ENCODE peak calls at places on chromosome 11, in seven cellular contexts. W is ovary, F is uterus, V is right lobe of liver, R is lung, B is cardiac muscle cell, C is ascending aorta. N is an unnamed sample. For H3K4me1, the result is how much of the 10 kb centered on the place peaks cover.

GRCh38 chr11:9692696-9693095 is 28.8 kb downstream of the SWAP70 start:
- DNase-seq in W (no peak), F (no peak), V (no peak), R (no peak), B (no peak), C (no peak), N (no peak)

GRCh38 chr11:71267807-71268421 is 15.5 kb upstream of the SHANK2 start:
- DNase-seq in W (no peak), F (no peak), V (peak), R (no peak), B (no peak), C (peak), N (no peak)

GRCh38 chr11:114162719-114163123 is 103.2 kb downstream of the ZBTB16 start:
- DNase-seq in W (peak), F (peak), V (peak), R (peak), B (peak), C (peak), N (peak)

GRCh38 chr11:109838034-109838433 is 255.2 kb upstream of the ZC3H12C start:
- DNase-seq in W (no peak), F (no peak), V (no peak), R (no peak), B (no peak), C (no peak), N (no peak)

GRCh38 chr11:126109941-126110731 is 47.5 kb upstream of the CDON start:
- DNase-seq in W (no peak), F (no peak), V (peak), R (no peak), B (no peak), C (peak), N (no peak)

GRCh38 chr11:36373040-36374010 is 77.2 kb downstream of the PRR5L start:
- DNase-seq in W (no peak), F (no peak), V (no peak), R (no peak), B (no peak), C (no peak), N (peak)

GRCh38 chr11:58640386-58641023 is 18.0 kb downstream of the CNTF start:
- DNase-seq in W (no peak), F (no peak), V (no peak), R (no peak), B (no peak), C (no peak), N (no peak)

GRCh38 chr11:77093987-77094840 is 8.4 kb upstream of the OMP start:
- DNase-seq in W (no peak), F (no peak), V (no peak), R (no peak), B (no peak), C (no peak), N (no peak)

GRCh38 chr11:64858467-64859401 is 14.3 kb upstream of the CDC42BPG start:
- DNase-seq in W (no peak), F (no peak), V (no peak), R (no peak), B (no peak), C (no peak), N (no peak)

GRCh38 chr11:70661763-70662501 is 263.6 kb downstream of the CTTN start:
- DNase-seq in W (no peak), F (no peak), V (no peak), R (no peak), B (peak), C (no peak), N (no peak)

GRCh38 chr11:18005376-18006129 is 7.3 kb downstream of the SERGEF start:
- DNase-seq in W (no peak), F (no peak), V (no peak), R (no peak), B (no peak), C (no peak), N (no peak)

GRCh38 chr11:70912226-70912840 is 340.0 kb downstream of the SHANK2 start:
- DNase-seq in W (no peak), F (no peak), V (no peak), R (no peak), B (no peak), C (no peak), N (no peak)

GRCh38 chr11:122097419-122098001 is 18.5 kb downstream of the BLID start:
- DNase-seq in W (peak), F (no peak), V (no peak), R (no peak), B (no peak), C (no peak), N (no peak)

GRCh38 chr11:16169541-16169940 is 186.8 kb downstream of the SOX6 start:
- DNase-seq in W (no peak), F (no peak), V (no peak), R (no peak), B (no peak), C (no peak), N (no peak)

GRCh38 chr11:86143429-86144030 is 74.6 kb upstream of the PICALM start:
- DNase-seq in W (no peak), F (no peak), V (no peak), R (peak), B (no peak), C (no peak), N (no peak)

GRCh38 chr11:45193695-45194094 is 47.3 kb downstream of the PRDM11 start:
- DNase-seq in W (peak), F (no peak), V (no peak), R (no peak), B (no peak), C (no peak), N (no peak)

GRCh38 chr11:128687321-128687720 is 6.6 kb upstream of the FLI1 start:
- DNase-seq in W (no peak), F (no peak), V (no peak), R (no peak), B (no peak), C (no peak), N (no peak)
- H3K4me1 ChIP-seq in W (under half), F (under half), V (under half), R (under half), B (under half), C (under half), N (under half)

DNA sequence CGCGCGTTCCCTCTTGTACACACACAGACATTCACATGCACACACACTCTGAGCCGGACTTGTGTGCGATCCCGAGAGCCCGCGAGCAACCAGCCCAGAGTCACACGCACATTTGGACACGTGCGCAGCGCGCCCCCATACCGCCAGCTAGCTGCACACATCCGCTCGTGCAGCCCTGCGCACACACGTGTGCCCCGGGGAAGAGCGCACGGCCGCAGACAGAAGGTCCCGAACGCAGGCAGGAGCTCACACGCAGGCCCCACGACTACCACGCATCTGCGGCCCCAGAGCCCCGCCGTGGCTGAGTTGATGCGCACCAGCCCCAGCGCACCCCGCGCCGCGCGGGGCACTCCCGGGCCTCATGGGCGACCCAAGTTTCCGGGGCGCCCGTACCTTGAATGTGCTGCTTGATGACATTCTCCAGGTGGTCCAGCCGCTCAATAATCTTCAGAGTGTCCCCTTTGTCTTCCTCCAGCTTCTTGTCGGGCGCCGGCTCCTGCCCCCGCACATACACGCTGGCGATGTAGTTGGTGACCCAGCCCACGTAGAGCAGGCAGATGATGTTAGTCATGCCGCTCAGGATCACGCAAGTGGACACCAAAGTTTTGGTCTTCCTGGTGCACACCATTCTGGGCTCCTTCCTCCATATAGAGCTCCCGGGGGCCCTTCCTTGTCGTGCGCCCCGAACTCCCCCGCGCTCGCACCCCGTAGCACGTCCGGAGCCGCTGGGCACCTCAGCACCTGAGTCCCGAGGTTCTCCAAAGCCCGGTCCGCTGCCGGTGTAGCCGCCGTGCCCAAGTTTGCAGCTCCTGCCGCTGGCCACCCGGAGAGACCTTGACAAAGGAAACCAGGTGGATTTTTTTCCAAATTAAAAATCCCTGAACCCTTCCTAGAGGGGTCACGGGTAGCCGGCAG is 582 bp downstream of the GALNT18 start:
- DNase-seq in W (peak), F (peak), V (peak), R (peak), B (peak), C (peak), N (peak)
- TF ChIP-seq CTCF in W (peak), F (peak), V (no peak), R (no peak), B (no peak), C (peak), N (peak)

DNA sequence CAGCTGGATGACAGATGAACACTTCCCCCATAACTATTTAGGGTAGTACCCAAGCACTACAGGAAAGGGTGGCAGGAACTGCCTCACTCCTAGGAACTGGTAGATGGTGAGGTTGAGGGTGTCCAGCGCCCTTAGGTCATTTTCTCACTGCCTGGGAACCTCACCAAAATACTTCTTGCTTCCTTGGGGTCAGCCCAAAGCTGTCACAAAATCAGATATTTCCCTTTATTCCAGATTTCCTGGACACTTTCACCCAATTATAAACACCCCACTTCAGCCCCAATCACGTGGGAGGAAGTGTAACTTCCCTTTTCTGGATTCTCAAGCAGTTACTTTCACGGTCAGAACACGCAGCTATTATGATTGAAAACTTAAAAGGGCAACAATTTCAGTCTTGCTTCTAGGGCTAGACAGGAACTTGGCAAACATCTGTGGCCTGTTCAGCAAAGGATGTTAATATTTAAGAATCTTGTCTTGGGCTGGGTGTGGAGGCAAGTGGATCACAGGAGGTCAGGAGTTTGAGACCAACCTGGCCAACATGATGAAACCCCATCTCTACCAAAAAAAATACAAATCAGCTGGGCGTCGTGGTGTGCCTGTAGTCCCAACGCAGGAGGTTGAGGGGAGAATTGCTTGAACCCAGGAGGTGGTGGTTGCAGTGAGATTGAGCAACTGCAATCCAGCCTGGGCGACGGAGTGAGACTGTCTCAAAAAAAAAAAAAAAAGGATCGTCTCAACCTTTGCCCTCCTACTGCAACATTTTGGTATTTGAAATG is 4.0 kb downstream of the FTH1 start:
- DNase-seq in W (peak), F (peak), V (peak), R (no peak), B (no peak), C (peak), N (peak)
- H3K4me3 ChIP-seq in W (no peak), F (no peak), V (no peak), R (no peak), B (no peak), C (peak), N (no peak)

DNA sequence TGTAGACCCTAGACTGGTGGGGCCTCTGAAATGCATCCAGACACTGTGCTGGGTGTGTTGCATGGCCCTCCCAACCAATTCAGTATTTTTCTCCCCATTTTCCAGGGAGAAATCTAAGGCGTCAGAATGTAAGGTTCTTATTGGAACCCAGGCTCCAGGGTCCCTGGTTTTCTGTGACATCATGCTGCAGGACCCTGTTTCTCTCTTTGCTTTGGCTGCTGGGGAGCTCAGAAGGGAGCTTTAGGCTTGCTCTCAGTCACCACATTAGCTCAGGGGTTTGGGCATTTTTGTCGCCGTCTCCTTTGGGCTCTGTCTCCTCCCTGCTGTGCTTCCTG is 2.9 kb downstream of the MYEOV start:
- DNase-seq in W (no peak), F (no peak), V (no peak), R (no peak), B (no peak), C (peak), N (peak)
- H3K4me1 ChIP-seq in W (under half), F (under half), V (under half), R (under half), B (under half), C (under half), N (under half)

GRCh38 chr11:132028380-132029240 is 658.2 kb downstream of the NTM start:
- DNase-seq in W (no peak), F (peak), V (no peak), R (no peak), B (peak), C (no peak), N (no peak)
- TF ChIP-seq CTCF in W (no peak), F (peak), V (peak), R (peak), B (peak), C (peak), N (no peak)

GRCh38 chr11:13009476-13009920 is 382 bp downstream of the RASSF10 start:
- DNase-seq in W (no peak), F (no peak), V (no peak), R (no peak), B (no peak), C (no peak), N (no peak)

GRCh38 chr11:13009921-13010736 is 1.0 kb downstream of the RASSF10 start:
- DNase-seq in W (no peak), F (no peak), V (peak), R (peak), B (peak), C (no peak), N (no peak)

GRCh38 chr11:13012037-13012693 is 3.0 kb downstream of the RASSF10 start:
- DNase-seq in W (no peak), F (no peak), V (no peak), R (no peak), B (peak), C (no peak), N (no peak)

GRCh38 chr11:13011366-13012036 is 2.4 kb downstream of the RASSF10 start:
- DNase-seq in W (no peak), F (no peak), V (no peak), R (no peak), B (no peak), C (no peak), N (no peak)

DNA sequence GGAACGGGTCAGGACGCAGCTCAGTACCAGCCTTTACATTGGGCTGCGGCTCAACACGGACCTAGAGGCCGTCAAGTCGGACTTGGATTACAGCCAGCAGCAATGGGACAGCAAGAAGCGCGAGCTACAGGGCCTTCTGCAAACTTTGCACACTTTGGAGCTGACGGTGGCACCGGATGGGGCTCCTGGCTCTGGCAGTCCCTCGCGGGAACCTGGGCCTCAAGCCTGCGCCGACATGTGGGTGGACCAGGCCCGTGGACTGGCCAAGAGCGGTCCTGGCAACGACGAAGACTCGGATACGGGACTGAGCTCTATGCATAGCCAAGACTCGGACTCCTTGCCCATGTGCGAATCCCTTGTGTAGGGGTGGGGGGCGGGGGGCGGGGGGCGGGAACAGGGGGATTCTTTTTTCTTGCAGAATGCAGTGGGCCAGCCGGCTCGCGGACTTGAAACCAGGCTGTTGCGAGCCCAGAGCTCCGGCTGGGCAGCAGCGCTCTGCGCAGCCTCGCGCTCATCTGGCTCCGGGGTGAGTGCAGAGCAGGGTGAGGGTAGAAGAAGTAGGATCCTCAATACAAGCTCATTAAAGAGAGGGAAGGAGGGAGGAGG is 1.7 kb downstream of the RASSF10 start:
- DNase-seq in W (no peak), F (no peak), V (no peak), R (peak), B (peak), C (no peak), N (no peak)
- H3K4me3 ChIP-seq in W (no peak), F (no peak), V (no peak), R (no peak), B (peak), C (peak), N (no peak)

GRCh38 chr11:35162795-35163194 is 23.8 kb downstream of the CD44 start:
- DNase-seq in W (no peak), F (no peak), V (no peak), R (no peak), B (no peak), C (no peak), N (no peak)

GRCh38 chr11:35166369-35167360 is 27.7 kb downstream of the CD44 start:
- DNase-seq in W (no peak), F (no peak), V (no peak), R (no peak), B (no peak), C (peak), N (peak)

GRCh38 chr11:35163209-35163608 is 24.2 kb downstream of the CD44 start:
- DNase-seq in W (no peak), F (no peak), V (no peak), R (no peak), B (no peak), C (no peak), N (no peak)

GRCh38 chr11:35165416-35166368 is 26.7 kb downstream of the CD44 start:
- DNase-seq in W (no peak), F (no peak), V (no peak), R (peak), B (no peak), C (peak), N (no peak)

DNA sequence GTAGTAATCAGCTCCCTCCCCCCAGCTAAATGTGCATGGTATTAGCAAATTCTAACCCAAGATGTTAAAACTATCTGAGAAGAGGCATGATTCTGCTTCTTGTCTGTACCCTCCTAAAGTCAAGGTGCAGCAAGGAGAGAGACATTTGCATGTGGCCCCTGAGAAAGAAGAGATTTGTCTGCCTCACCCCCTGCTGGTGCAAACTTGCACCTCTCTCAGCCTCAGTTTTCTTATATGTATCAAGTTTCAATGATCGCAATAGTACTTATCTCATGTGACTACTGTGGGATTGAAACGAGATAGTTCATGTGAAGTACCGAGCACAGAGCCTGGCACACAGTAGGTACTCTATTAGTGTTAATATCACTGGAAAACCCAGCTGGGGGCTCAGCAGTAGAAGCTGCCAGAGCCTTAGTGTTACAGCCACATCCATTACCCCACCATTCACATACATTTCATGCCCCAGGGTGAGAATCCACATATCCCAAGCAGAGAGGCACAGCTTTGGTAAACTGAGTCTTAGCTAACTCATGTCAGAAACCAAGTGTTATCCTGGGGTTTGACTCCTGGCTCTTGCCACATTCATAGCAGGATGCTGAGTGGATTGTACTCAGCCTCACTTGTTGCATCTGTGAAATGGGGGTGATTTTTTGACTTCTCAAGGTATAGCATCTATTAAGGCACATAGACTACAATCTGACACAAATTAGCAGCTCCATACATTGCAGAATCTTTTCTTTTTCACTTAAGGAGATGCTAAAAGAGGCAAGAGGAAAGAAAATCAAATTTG is 24.9 kb downstream of the CD44 start:
- DNase-seq in W (no peak), F (no peak), V (no peak), R (no peak), B (no peak), C (no peak), N (no peak)
- H3K4me1 ChIP-seq in W (under half), F (under half), V (under half), R (under half), B (under half), C (half or more), N (under half)

DNA sequence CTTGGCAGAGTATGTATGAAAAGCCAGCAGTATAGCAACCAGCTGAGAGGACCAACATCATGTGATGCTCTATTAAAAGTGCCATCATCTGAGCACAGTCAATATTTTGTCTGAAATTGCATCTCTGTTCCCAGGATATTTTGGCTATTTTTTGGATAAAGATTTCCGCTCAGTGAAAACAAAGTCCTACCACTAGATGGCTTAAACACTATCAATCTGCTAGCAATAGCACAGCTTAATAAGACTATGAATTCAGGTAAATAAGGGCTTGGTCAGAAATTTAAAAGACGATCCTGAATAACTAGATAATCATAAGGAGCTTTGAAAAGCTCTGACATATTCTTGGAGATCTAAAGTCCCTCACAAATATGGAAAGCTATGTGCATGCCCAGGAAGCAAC is 74.4 kb downstream of the MS4A13 start:
- DNase-seq in W (no peak), F (no peak), V (no peak), R (no peak), B (no peak), C (no peak), N (no peak)
- TF ChIP-seq CTCF in W (no peak), F (no peak), V (peak), R (no peak), B (no peak), C (no peak), N (no peak)

GRCh38 chr11:127816959-127817358 is 770.4 kb downstream of the ETS1 start:
- DNase-seq in W (no peak), F (no peak), V (no peak), R (no peak), B (no peak), C (no peak), N (no peak)
- H3K4me3 ChIP-seq in W (no peak), F (no peak), V (no peak), R (no peak), B (no peak), C (no peak), N (no peak)

N was measured in tibial artery.